ENCODE peak calls at places on chromosomes 2 and 18, in seven cellular contexts. K is esophagus squamous epithelium, R is Peyer's patch, Z is ovary, P is body of pancreas, M is adrenal gland, E is prostate gland. J is an unnamed sample.

GRCh38 chr18:73118121-73118816 is 250.5 kb upstream of the NETO1 start:
- DNase-seq in K (no peak), R (no peak), Z (no peak), P (no peak), M (no peak), E (no peak), J (no peak)

GRCh38 chr18:62634471-62634870 is 80.9 kb upstream of the PHLPP1 start:
- DNase-seq in K (no peak), R (no peak), Z (no peak), P (no peak), M (no peak), E (no peak), J (no peak)

GRCh38 chr2:1563943-1564342 is 150.7 kb downstream of the TPO start:
- DNase-seq in K (no peak), R (no peak), Z (no peak), P (no peak), M (no peak), E (no peak), J (no peak)

GRCh38 chr2:36792947-36793346 is 96.4 kb downstream of the VIT start:
- DNase-seq in K (no peak), R (no peak), Z (no peak), P (no peak), M (no peak), E (no peak), J (no peak)

GRCh38 chr2:135164431-135164830 is 112.3 kb downstream of the RAB3GAP1 start:
- DNase-seq in K (no peak), R (no peak), Z (no peak), P (no peak), M (no peak), E (no peak), J (no peak)

GRCh38 chr2:187459242-187459641 is 11.2 kb upstream of the CALCRL start:
- DNase-seq in K (no peak), R (no peak), Z (no peak), P (no peak), M (no peak), E (no peak), J (no peak)

GRCh38 chr2:2826621-2827020 is 495.5 kb upstream of the MYT1L start:
- DNase-seq in K (no peak), R (no peak), Z (no peak), P (no peak), M (no peak), E (no peak), J (no peak)

GRCh38 chr2:197168705-197169104 is 141.9 kb downstream of the ANKRD44 start:
- DNase-seq in K (peak; percentile 16), R (peak; percentile 82), Z (peak; percentile 68), P (peak; percentile 68), M (peak; percentile 70), E (no peak), J (peak; percentile 27)

GRCh38 chr18:5040476-5040875 is 156.6 kb downstream of the AKAIN1 start:
- DNase-seq in K (no peak), R (no peak), Z (no peak), P (no peak), M (no peak), E (no peak), J (no peak)

GRCh38 chr2:150162241-150162942 is 325.1 kb downstream of the RND3 start:
- DNase-seq in K (no peak), R (no peak), Z (no peak), P (no peak), M (no peak), E (no peak), J (no peak)

GRCh38 chr2:221521261-221521845 is 50.8 kb downstream of the EPHA4 start:
- DNase-seq in K (no peak), R (no peak), Z (no peak), P (no peak), M (no peak), E (no peak), J (no peak)

GRCh38 chr2:97645112-97645699 is 656 bp upstream of the COX5B start:
- DNase-seq in K (no peak), R (peak; percentile 31), Z (no peak), P (no peak), M (no peak), E (no peak), J (no peak)

GRCh38 chr18:21255211-21255610 is 13.2 kb downstream of the GREB1L start:
- DNase-seq in K (no peak), R (no peak), Z (no peak), P (no peak), M (no peak), E (no peak), J (no peak)

GRCh38 chr2:102041351-102041750 is 49.6 kb downstream of the IL1R2 start:
- DNase-seq in K (no peak), R (no peak), Z (no peak), P (no peak), M (peak; percentile 67), E (no peak), J (peak; percentile 26)

GRCh38 chr2:124983595-124983994 is 958.5 kb downstream of the CNTNAP5 start:
- DNase-seq in K (no peak), R (no peak), Z (no peak), P (no peak), M (no peak), E (no peak), J (no peak)

GRCh38 chr2:174590928-174591648 is 6.5 kb downstream of the WIPF1 start:
- DNase-seq in K (no peak), R (no peak), Z (no peak), P (no peak), M (no peak), E (no peak), J (no peak)

GRCh38 chr2:174593574-174594203 is 3.9 kb downstream of the WIPF1 start:
- DNase-seq in K (no peak), R (peak; percentile 82), Z (no peak), P (no peak), M (no peak), E (no peak), J (no peak)

GRCh38 chr2:174590346-174590745 is 7.3 kb downstream of the WIPF1 start:
- DNase-seq in K (no peak), R (no peak), Z (no peak), P (no peak), M (no peak), E (no peak), J (no peak)

GRCh38 chr2:174593041-174593440 is 4.6 kb downstream of the WIPF1 start:
- DNase-seq in K (no peak), R (no peak), Z (no peak), P (no peak), M (no peak), E (no peak), J (no peak)

DNA sequence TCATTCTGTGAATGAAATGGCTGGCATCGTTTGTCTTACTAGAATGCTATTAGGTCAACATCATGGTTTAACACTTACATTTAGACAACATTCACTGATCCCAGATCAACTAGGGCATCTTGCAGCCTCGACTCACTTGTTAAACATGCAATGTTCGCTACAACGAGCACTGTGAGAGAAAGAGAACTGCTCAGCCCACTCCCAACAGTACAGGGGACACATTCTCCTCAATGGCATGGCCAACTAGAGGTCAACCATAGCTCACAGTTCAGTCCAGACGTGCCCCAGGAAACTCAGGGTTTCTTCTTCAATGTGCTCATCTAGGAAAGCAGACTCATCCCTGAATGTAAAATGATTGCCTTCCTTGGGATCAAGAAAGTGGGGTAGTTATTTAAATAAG is 5.9 kb downstream of the WIPF1 start:
- DNase-seq in K (no peak), R (no peak), Z (no peak), P (no peak), M (no peak), E (no peak), J (no peak)
- H3K4me1 ChIP-seq in K (peaks cover 77% of the 10 kb centered on the region), R (no peaks in the 10 kb centered on the region), Z (peaks cover 6% of the 10 kb centered on the region), P (no peaks in the 10 kb centered on the region), M (peaks cover 6% of the 10 kb centered on the region), E (no peaks in the 10 kb centered on the region), J (peaks cover 4% of the 10 kb centered on the region)

GRCh38 chr2:55282110-55282917 is 13.3 kb upstream of the MTIF2 start:
- DNase-seq in K (peak; percentile 34), R (peak; percentile 79), Z (peak; percentile 90), P (peak; percentile 91), M (peak; percentile 91), E (peak; percentile 65), J (peak; percentile 85)
- TF ChIP-seq POLR2A in K (no peak), R (peak; percentile 69), Z (peak; percentile 35), P (peak; percentile 89), M (peak; percentile 94), E (peak; percentile 65), J (peak; percentile 6)

GRCh38 chr2:47899915-47900314 is 6.4 kb downstream of the FBXO11 start:
- DNase-seq in K (no peak), R (no peak), Z (no peak), P (no peak), M (no peak), E (no peak), J (no peak)
- H3K4me1 ChIP-seq in K (peaks cover 90% of the 10 kb centered on the region), R (no peaks in the 10 kb centered on the region), Z (peaks cover 7% of the 10 kb centered on the region), P (peaks cover 51% of the 10 kb centered on the region), M (peaks cover 12% of the 10 kb centered on the region), E (peaks cover 4% of the 10 kb centered on the region), J (peaks cover 36% of the 10 kb centered on the region)

GRCh38 chr2:230986520-230987136 is 9.3 kb upstream of the SPATA3 start:
- DNase-seq in K (no peak), R (no peak), Z (no peak), P (no peak), M (no peak), E (no peak), J (no peak)
- TF ChIP-seq POLR2A in K (no peak), R (no peak), Z (no peak), P (no peak), M (no peak), E (no peak), J (no peak)

J was measured in thyroid gland.